ENCODE peak calls at places on chromosomes 13 and 19, in nine cellular contexts. W is HepG2, G is HCT116, Q is A549, M is GM23338, I is Panc1, A is SK-N-SH, X is HL-60, D is K562. N is an unnamed sample.

GRCh38 chr19:5539431-5539833 is 28.3 kb downstream of the TINCR start:
- DNase-seq in M (peak; percentile 85), A (peak; percentile 66), I (no peak), X (no peak), D (no peak), Q (no peak), W (no peak), G (no peak), N (no peak)

GRCh38 chr19:50323782-50324133 is 5.4 kb downstream of the KCNC3 start:
- DNase-seq in D (no peak), Q (no peak), G (no peak), X (no peak), W (no peak), A (no peak), I (no peak), M (no peak), N (no peak)

GRCh38 chr13:60150538-60150937 is 13.2 kb downstream of the DIAPH3 start:
- DNase-seq in Q (no peak), G (no peak), X (no peak), D (no peak), W (no peak), A (no peak), M (no peak), I (no peak), N (no peak)

GRCh38 chr13:112725346-112726017 is 35.6 kb downstream of the ATP11A start:
- DNase-seq in G (peak; percentile 48), M (no peak), X (peak; percentile 42), A (no peak), W (no peak), Q (no peak), I (no peak), D (no peak), N (peak; percentile 24)

GRCh38 chr13:29621841-29622240 is 26.4 kb upstream of the SLC7A1 start:
- DNase-seq in D (no peak), W (no peak), M (no peak), A (no peak), G (no peak), X (no peak), Q (no peak), I (no peak), N (no peak)

GRCh38 chr19:48989701-48990291 is 3.3 kb downstream of the GYS1 start:
- DNase-seq in G (no peak), Q (no peak), X (no peak), A (no peak), M (no peak), I (no peak), D (no peak), W (no peak), N (no peak)

GRCh38 chr19:50639121-50640112 is at the start of gene SYT3:
- DNase-seq in A (peak; percentile 95), I (no peak), Q (peak; percentile 95), D (peak; percentile 95), M (peak; percentile 91), W (no peak), X (no peak), G (no peak), N (no peak)

GRCh38 chr13:23268441-23268840 is 87.7 kb downstream of the SGCG start:
- DNase-seq in W (no peak), M (no peak), G (no peak), Q (no peak), X (no peak), A (no peak), D (no peak), I (no peak), N (peak; percentile 47)

GRCh38 chr13:99285432-99286182 is 21.6 kb downstream of the GPR183 start:
- DNase-seq in Q (no peak), I (no peak), A (no peak), W (peak; percentile 42), D (no peak), G (no peak), M (no peak), X (no peak), N (no peak)

GRCh38 chr13:26186141-26186870 is 35.8 kb downstream of the RNF6 start:
- DNase-seq in A (peak; percentile 90), X (peak; percentile 94), M (peak; percentile 97), D (peak; percentile 77), G (peak; percentile 65), Q (peak; percentile 32), I (peak; percentile 43), W (peak; percentile 83), N (peak; percentile 66)

GRCh38 chr19:2014731-2015610 is 543 bp downstream of the BTBD2 start:
- DNase-seq in D (peak; percentile 88), I (no peak), W (no peak), G (no peak), X (peak; percentile 37), M (peak; percentile 65), A (peak; percentile 59), Q (no peak), N (no peak)
- TF ChIP-seq REST in D (no peak), I (no peak), W (no peak), G (no peak), X (no peak), M (no peak), A (no peak), Q (no peak), N (no peak)

DNA sequence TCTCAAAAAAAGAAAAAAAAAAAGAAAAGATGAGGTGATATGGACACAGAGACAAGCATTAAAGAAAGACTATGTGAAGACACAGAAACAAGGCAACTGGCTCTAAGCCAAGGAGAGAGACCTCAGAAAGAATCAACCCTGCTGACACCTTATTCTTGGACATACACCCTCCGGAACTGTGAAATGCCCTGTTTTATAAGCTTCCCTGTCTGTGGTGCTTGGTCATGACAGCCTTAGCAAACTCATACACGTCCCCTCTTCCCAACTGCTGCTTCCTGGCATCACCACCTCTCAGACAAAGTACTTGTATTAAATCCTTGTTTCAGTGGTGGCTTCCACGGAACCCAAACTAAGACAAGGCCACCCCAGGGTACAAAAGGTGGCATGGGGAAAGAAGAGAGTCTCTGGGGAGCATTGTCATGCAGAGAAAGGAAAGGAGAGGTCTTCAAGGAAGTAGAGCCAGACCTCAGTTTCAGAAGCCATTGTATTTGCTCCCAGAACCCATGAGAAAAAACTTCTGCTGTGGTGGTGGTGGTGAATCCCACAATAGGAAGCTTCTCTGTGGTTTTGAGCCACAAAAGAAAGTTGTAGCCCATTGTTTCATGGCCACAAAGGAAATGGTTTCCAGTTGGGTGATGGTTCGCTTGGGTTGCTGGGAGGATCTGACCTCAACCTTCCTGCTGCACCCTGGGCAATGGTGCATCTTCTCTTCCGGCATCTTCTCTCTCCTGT is 16.3 kb upstream of the TSPAN16 start:
- DNase-seq in M (no peak), Q (no peak), I (no peak), X (peak; percentile 60), D (no peak), W (no peak), A (no peak), G (no peak), N (peak; percentile 86)
- TF ChIP-seq REST in M (no peak), Q (no peak), I (no peak), X (no peak), D (no peak), W (no peak), A (no peak), G (no peak), N (no peak)

GRCh38 chr13:74246398-74246975 is 112.3 kb upstream of the KLF12 start:
- DNase-seq in M (no peak), I (no peak), X (no peak), W (no peak), Q (no peak), A (no peak), D (no peak), G (no peak), N (no peak)

GRCh38 chr13:74251778-74252519 is 117.7 kb upstream of the KLF12 start:
- DNase-seq in G (no peak), I (no peak), D (no peak), A (no peak), Q (no peak), X (no peak), W (no peak), M (no peak), N (no peak)

GRCh38 chr13:74253161-74253560 is 119.0 kb upstream of the KLF12 start:
- DNase-seq in M (no peak), A (no peak), D (no peak), X (no peak), G (no peak), I (no peak), W (no peak), Q (no peak), N (no peak)

GRCh38 chr13:74248477-74248876 is 114.3 kb upstream of the KLF12 start:
- DNase-seq in W (no peak), I (no peak), Q (no peak), A (no peak), D (no peak), M (no peak), G (no peak), X (no peak), N (no peak)

GRCh38 chr13:74250738-74251190 is 116.6 kb upstream of the KLF12 start:
- DNase-seq in A (peak; percentile 45), M (no peak), Q (no peak), W (no peak), G (no peak), D (no peak), I (no peak), X (no peak), N (no peak)
- TF ChIP-seq REST in A (no peak), M (no peak), Q (no peak), W (no peak), G (no peak), D (no peak), I (no peak), X (no peak), N (no peak)

DNA sequence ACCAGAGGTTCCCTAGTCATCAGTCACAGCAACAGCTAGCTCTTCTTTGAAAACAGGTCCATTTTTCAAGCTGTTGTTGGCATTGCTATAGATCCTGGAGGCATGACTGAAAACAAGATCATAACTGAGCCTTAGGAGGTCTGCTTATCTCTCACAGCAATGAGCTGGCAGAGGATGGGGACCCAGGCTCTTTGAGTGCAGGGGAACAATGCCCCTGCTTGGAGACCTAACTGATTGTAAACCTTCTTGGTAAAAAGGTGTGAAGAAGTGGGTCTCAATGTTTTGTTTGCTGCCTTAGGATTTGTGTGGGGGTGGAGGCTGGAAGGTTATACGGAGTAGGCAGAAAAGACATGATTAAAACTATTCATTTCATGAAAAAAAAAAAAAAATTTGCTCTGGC is 94.6 kb downstream of the EFNB2 start:
- DNase-seq in M (no peak), Q (no peak), I (no peak), X (no peak), A (no peak), W (no peak), D (no peak), G (no peak), N (no peak)
- TF ChIP-seq REST in M (no peak), Q (no peak), I (no peak), X (no peak), A (no peak), W (no peak), D (no peak), G (no peak), N (no peak)

N was measured in GM12878.